ENCODE peak calls at places on chromosomes 6 and 20, in seven cellular contexts. A, G, N, Y, D, B and M are unnamed samples.
A peak's percentile ranks its signal among the peaks of the same experiment; 100 is the strongest.

GRCh38 chr6:145815875-145816274 is 1.3 kb upstream of the FBXO30 start:
- DNase-seq in G (peak; percentile 40), B (no peak), Y (no peak), N (no peak), A (no peak), D (peak; percentile 34), M (no peak)

GRCh38 chr6:119195848-119196247 is 117.4 kb upstream of the FAM184A start:
- DNase-seq in Y (no peak), B (no peak), A (no peak), D (no peak), G (no peak), N (no peak), M (no peak)

GRCh38 chr6:51644426-51644825 is 443.0 kb downstream of the PKHD1 start:
- DNase-seq in A (no peak), N (no peak), G (no peak), Y (no peak), D (no peak), B (peak; percentile 9), M (no peak)

GRCh38 chr6:85008311-85009015 is 244.1 kb upstream of the TBX18 start:
- DNase-seq in N (no peak), G (peak; percentile 1), D (peak; percentile 2), Y (no peak), B (no peak), A (peak; percentile 39), M (no peak)

GRCh38 chr20:58875541-58876134 is 23.1 kb downstream of the GNAS start:
- DNase-seq in Y (no peak), N (no peak), A (no peak), B (no peak), G (peak; percentile 78), D (no peak), M (no peak)

GRCh38 chr20:2066461-2067122 is 35.0 kb upstream of the STK35 start:
- DNase-seq in N (no peak), G (no peak), A (no peak), Y (no peak), B (peak; percentile 55), D (no peak), M (no peak)

GRCh38 chr6:73169633-73170032 is 55.7 kb downstream of the KHDC1L start:
- DNase-seq in A (no peak), D (no peak), G (no peak), N (no peak), Y (no peak), B (peak; percentile 43), M (no peak)

GRCh38 chr6:150734235-150734634 is 131.3 kb upstream of the MTHFD1L start:
- DNase-seq in N (no peak), A (no peak), Y (no peak), G (no peak), B (peak; percentile 23), D (no peak), M (no peak)

GRCh38 chr20:32337937-32338661 is 20.0 kb upstream of the ASXL1 start:
- DNase-seq in A (no peak), B (no peak), G (no peak), Y (no peak), N (no peak), D (no peak), M (no peak)

GRCh38 chr6:117976030-117976651 is 69.1 kb downstream of the SLC35F1 start:
- DNase-seq in Y (no peak), D (peak; percentile 43), G (peak; percentile 44), N (peak; percentile 54), B (peak; percentile 78), A (peak; percentile 83), M (no peak)

GRCh38 chr6:143283887-143284640 is 166.4 kb downstream of the ADAT2 start:
- DNase-seq in B (no peak), D (no peak), G (peak; percentile 14), Y (no peak), N (no peak), A (no peak), M (no peak)

GRCh38 chr6:28643017-28643740 is 117.5 kb downstream of the GPX5 start:
- DNase-seq in A (peak; percentile 97), Y (peak; percentile 83), N (no peak), G (peak; percentile 78), D (peak; percentile 74), B (peak; percentile 66), M (peak; percentile 73)

GRCh38 chr6:87200469-87201174 is 45.3 kb downstream of the ZNF292 start:
- DNase-seq in N (no peak), D (peak; percentile 18), A (no peak), B (no peak), Y (no peak), G (peak; percentile 41), M (no peak)

GRCh38 chr20:62370807-62371587 is 3.9 kb upstream of the LAMA5 start:
- DNase-seq in D (no peak), G (no peak), Y (no peak), B (no peak), A (no peak), N (no peak), M (no peak)

GRCh38 chr20:62368629-62369507 is 1.8 kb upstream of the LAMA5 start:
- DNase-seq in B (peak; percentile 42), D (peak; percentile 79), N (peak; percentile 73), G (peak; percentile 50), Y (peak; percentile 79), A (peak; percentile 84), M (peak; percentile 86)

GRCh38 chr20:62370115-62370806 is 3.1 kb upstream of the LAMA5 start:
- DNase-seq in Y (no peak), G (peak; percentile 79), N (no peak), B (peak; percentile 28), A (no peak), D (peak; percentile 86), M (no peak)

GRCh38 chr20:62368303-62368628 is 1.2 kb upstream of the LAMA5 start:
- DNase-seq in N (no peak), A (no peak), Y (no peak), B (no peak), D (no peak), G (no peak), M (no peak)

GRCh38 chr20:62369508-62370114 is 2.5 kb upstream of the LAMA5 start:
- DNase-seq in Y (no peak), B (no peak), N (no peak), G (no peak), A (no peak), D (no peak), M (no peak)
- H3K4me2 ChIP-seq in Y (peak overlapping the region; percentile 86), B (peak overlapping the region; percentile 73), N (peak overlapping the region; percentile 70), G (peak overlapping the region; percentile 55), A (no peak overlapping the region), D (peak overlapping the region; percentile 52), M (peak overlapping the region; percentile 59)

DNA sequence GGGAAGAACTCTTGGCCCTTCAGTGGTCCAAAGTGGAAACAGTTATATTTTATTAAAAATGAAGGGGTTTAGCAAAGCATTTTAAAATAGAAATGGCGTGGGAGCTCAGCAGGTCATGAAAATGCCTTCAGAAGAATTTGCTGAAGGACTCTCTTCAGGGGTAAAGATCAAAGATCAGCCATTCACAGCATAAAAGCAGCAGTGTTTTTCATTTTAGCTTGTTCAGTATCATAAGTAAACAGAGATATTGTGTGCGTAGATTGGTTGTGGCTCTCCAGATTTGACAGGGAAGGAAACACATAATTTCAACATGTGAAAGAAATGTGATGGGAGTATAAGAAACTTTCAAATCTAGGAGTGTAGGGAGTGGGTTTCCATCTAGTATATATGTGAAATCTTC is 519.2 kb upstream of the MAP3K7 start:
- DNase-seq in A (no peak), B (no peak), D (no peak), G (no peak), N (no peak), Y (no peak), M (no peak)
- H2BK120ac ChIP-seq in A (no peak overlapping the region), B (no peak overlapping the region), D (no peak overlapping the region), G (no peak overlapping the region), N (no peak overlapping the region), Y (no peak overlapping the region), M (no peak overlapping the region)

DNA sequence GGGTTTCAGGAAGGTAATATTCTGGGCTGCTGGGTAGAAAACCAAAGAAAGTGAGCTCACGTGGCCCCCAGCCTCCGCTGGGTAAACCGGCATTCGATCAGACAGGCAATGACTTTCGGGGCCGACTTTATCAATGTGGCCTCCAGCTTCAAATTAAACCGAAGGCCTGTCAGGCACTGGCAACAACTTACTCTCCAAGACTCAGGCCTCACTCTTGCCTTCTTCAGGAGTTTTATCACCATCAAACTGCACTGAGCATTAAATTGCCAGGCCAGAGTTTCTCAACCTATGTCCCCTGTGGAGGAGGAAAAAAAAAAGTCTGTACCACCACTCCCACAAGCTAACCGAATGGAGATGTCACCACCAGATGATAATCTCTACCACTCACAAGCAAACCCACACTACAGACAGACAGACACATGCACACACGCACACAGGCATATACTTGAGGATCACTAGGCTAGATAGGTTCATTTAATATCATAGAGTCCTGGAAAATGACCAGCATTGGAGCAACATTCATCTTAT is 1.1 kb upstream of the MBOAT1 start:
- DNase-seq in A (no peak), D (peak; percentile 33), B (no peak), N (no peak), Y (no peak), G (no peak), M (no peak)
- H3K4me2 ChIP-seq in A (peak overlapping the region; percentile 96), D (peak overlapping the region; percentile 73), B (peak overlapping the region; percentile 89), N (peak overlapping the region; percentile 99), Y (peak overlapping the region; percentile 98), G (peak overlapping the region; percentile 81), M (peak overlapping the region; percentile 69)

GRCh38 chr20:17837179-17837578 is 131.4 kb downstream of the SNX5 start:
- DNase-seq in G (no peak), B (no peak), A (no peak), N (no peak), D (no peak), Y (no peak), M (no peak)

GRCh38 chr20:17834804-17835203 is 133.8 kb downstream of the SNX5 start:
- DNase-seq in Y (no peak), N (no peak), B (no peak), D (no peak), A (no peak), G (no peak), M (no peak)

GRCh38 chr20:17835941-17836861 is 132.4 kb downstream of the SNX5 start:
- DNase-seq in Y (no peak), N (no peak), B (peak; percentile 66), A (peak; percentile 55), G (peak; percentile 87), D (peak; percentile 59), M (no peak)

GRCh38 chr20:17833036-17833674 is 133.4 kb downstream of the BANF2 start:
- DNase-seq in Y (no peak), B (no peak), A (no peak), G (peak; percentile 37), D (peak; percentile 70), N (no peak), M (no peak)

GRCh38 chr20:17835240-17835940 is 133.2 kb downstream of the SNX5 start:
- DNase-seq in G (peak; percentile 86), N (no peak), D (peak; percentile 83), Y (no peak), B (peak; percentile 95), A (peak; percentile 55), M (no peak)
- H2BK120ac ChIP-seq in G (peak overlapping the region; percentile 96), N (no peak overlapping the region), D (no peak overlapping the region), Y (no peak overlapping the region), B (no peak overlapping the region), A (no peak overlapping the region), M (no peak overlapping the region)

GRCh38 chr20:25407311-25408169 is at the start of gene GINS1:
- DNase-seq in D (peak; percentile 89), A (peak; percentile 98), B (peak; percentile 73), G (peak; percentile 85), Y (peak; percentile 100), N (peak; percentile 88), M (peak; percentile 98)

GRCh38 chr20:25402583-25402982 is 4.9 kb upstream of the GINS1 start:
- DNase-seq in Y (no peak), B (no peak), G (no peak), N (no peak), D (no peak), A (peak; percentile 78), M (no peak)

GRCh38 chr20:25408890-25409289 is 1.4 kb downstream of the GINS1 start:
- DNase-seq in G (no peak), B (no peak), D (no peak), Y (no peak), A (no peak), N (no peak), M (no peak)

GRCh38 chr20:25408170-25408547 is 686 bp downstream of the GINS1 start:
- DNase-seq in G (no peak), A (no peak), N (no peak), D (peak; percentile 11), B (no peak), Y (no peak), M (no peak)
- H3K4me2 ChIP-seq in G (peak overlapping the region; percentile 84), A (peak overlapping the region; percentile 58), N (peak overlapping the region; percentile 65), D (peak overlapping the region; percentile 72), B (peak overlapping the region; percentile 86), Y (peak overlapping the region; percentile 82), M (peak overlapping the region; percentile 89)